ENCODE peak calls at places on chromosomes 2 and 18, in ten cellular contexts. B is transverse colon, L is A549, Y is suprapubic skin, F is K562, U is ovary, W is stomach, C is GM12878, A is esophagus muscularis mucosa, D is upper lobe of left lung. J is an unnamed sample.
A peak's percentile ranks its signal among the peaks of the same experiment; 100 is the strongest.

GRCh38 chr2:159890945-159891588 is 93.1 kb upstream of the CD302 start:
- DNase-seq in B (no peak), L (no peak), Y (no peak), F (no peak), U (no peak), W (no peak), C (no peak), A (no peak), D (no peak), J (no peak)

GRCh38 chr2:3493610-3493997 is 25.7 kb downstream of the ADI1 start:
- DNase-seq in B (no peak), L (peak; percentile 20), Y (no peak), F (peak; percentile 93), U (peak; percentile 77), W (no peak), C (no peak), A (no peak), D (no peak), J (no peak)

GRCh38 chr2:208000701-208001395 is 24.5 kb downstream of the PLEKHM3 start:
- DNase-seq in B (no peak), L (no peak), Y (no peak), F (no peak), U (no peak), W (no peak), C (no peak), A (no peak), D (no peak), J (no peak)

GRCh38 chr18:23134780-23135678 is at the start of gene CABLES1:
- DNase-seq in B (peak; percentile 56), L (peak; percentile 59), Y (peak; percentile 84), F (no peak), U (peak; percentile 73), W (peak; percentile 82), C (no peak), A (no peak), D (peak; percentile 95), J (peak; percentile 84)

GRCh38 chr2:75428627-75429026 is 132.1 kb downstream of the EVA1A start:
- DNase-seq in B (no peak), L (no peak), Y (no peak), F (no peak), U (no peak), W (no peak), C (peak; percentile 48), A (no peak), D (no peak), J (no peak)

GRCh38 chr2:6866239-6866745 is 585 bp upstream of the CMPK2 start:
- DNase-seq in B (peak; percentile 42), L (peak; percentile 56), Y (no peak), F (peak; percentile 62), U (peak; percentile 35), W (peak; percentile 44), C (peak; percentile 17), A (no peak), D (no peak), J (peak; percentile 64)

GRCh38 chr2:219572237-219573001 is at the start of gene INHA:
- DNase-seq in B (no peak), L (no peak), Y (no peak), F (no peak), U (no peak), W (no peak), C (no peak), A (no peak), D (peak; percentile 47), J (no peak)

GRCh38 chr2:72084584-72084976 is 63.1 kb downstream of the CYP26B1 start:
- DNase-seq in B (no peak), L (no peak), Y (no peak), F (no peak), U (no peak), W (no peak), C (no peak), A (peak; percentile 68), D (no peak), J (no peak)

GRCh38 chr2:85410584-85411404 is 628 bp upstream of the CAPG start:
- DNase-seq in B (no peak), L (no peak), Y (no peak), F (no peak), U (no peak), W (no peak), C (no peak), A (no peak), D (no peak), J (no peak)

GRCh38 chr2:85411405-85411748 is 1.2 kb upstream of the CAPG start:
- DNase-seq in B (no peak), L (no peak), Y (no peak), F (no peak), U (no peak), W (no peak), C (no peak), A (no peak), D (no peak), J (no peak)

GRCh38 chr2:85413592-85414421 is 3.6 kb upstream of the CAPG start:
- DNase-seq in B (peak; percentile 76), L (no peak), Y (no peak), F (peak; percentile 83), U (peak; percentile 74), W (peak; percentile 62), C (no peak), A (no peak), D (peak; percentile 90), J (no peak)

GRCh38 chr2:85405076-85405402 is 5.1 kb downstream of the CAPG start:
- DNase-seq in B (no peak), L (no peak), Y (no peak), F (no peak), U (no peak), W (no peak), C (no peak), A (no peak), D (no peak), J (no peak)

DNA sequence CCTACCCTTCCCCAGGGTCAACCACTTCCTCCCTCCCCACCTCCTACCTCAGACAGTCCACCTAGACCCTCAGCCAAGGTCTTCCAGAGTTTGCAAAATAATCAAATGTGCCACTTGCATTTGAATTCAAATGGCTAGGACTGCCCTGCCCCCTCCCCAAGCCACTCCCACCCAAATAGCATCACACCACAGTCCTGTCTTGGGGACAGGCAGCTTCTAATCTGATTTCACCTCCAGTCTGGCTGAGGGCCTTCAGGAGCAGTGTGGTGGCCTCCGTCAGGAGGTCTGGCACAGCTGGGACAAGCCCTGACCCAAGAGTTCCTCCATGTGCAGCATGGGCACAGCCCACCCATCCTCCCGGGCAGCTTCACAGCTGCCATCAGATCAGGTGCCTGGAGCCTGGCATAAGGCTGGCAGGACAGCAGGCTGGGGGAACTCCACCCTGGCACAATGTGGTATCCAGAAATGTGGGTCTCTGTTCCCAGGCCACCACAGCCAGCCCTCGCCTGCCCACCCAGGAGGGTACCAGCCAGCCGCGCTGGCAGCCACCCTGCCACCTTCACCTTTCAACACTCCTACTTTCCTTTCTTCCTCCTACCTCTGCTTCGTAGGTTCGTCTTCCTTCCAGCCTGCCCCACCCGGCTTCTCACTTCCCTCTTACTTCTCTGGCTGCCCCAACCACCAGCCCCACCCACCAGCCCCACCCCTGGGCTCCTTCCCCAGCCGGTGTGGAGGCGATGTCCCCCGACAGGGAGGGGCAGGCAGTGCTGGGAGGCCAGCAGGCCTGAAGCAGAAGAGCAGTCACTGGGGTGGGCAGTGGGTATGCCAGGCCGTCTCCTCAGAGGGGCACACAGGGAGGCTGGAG is at the start of gene CAPG:
- DNase-seq in B (peak; percentile 94), L (peak; percentile 55), Y (peak; percentile 90), F (peak; percentile 85), U (no peak), W (peak; percentile 78), C (no peak), A (no peak), D (peak; percentile 88), J (no peak)
- TF ChIP-seq POLR2A in B (peak; percentile 76), L (peak; percentile 26), Y (no peak), F (no peak), U (no peak), W (no peak), C (no peak), A (no peak), D (peak; percentile 77), J (no peak)

GRCh38 chr2:239230318-239231052 is 170.3 kb downstream of the HDAC4 start:
- DNase-seq in B (no peak), L (no peak), Y (peak; percentile 79), F (no peak), U (peak; percentile 31), W (no peak), C (no peak), A (no peak), D (peak; percentile 83), J (peak; percentile 68)

GRCh38 chr2:239234151-239234825 is 166.5 kb downstream of the HDAC4 start:
- DNase-seq in B (no peak), L (no peak), Y (peak; percentile 56), F (no peak), U (no peak), W (no peak), C (no peak), A (no peak), D (no peak), J (peak; percentile 59)

GRCh38 chr2:239229545-239230279 is 171.1 kb downstream of the HDAC4 start:
- DNase-seq in B (no peak), L (no peak), Y (no peak), F (no peak), U (peak; percentile 4), W (peak; percentile 8), C (no peak), A (no peak), D (no peak), J (peak; percentile 30)

GRCh38 chr2:239233576-239233975 is 167.2 kb downstream of the HDAC4 start:
- DNase-seq in B (no peak), L (no peak), Y (peak; percentile 21), F (no peak), U (no peak), W (no peak), C (no peak), A (no peak), D (no peak), J (peak; percentile 50)

DNA sequence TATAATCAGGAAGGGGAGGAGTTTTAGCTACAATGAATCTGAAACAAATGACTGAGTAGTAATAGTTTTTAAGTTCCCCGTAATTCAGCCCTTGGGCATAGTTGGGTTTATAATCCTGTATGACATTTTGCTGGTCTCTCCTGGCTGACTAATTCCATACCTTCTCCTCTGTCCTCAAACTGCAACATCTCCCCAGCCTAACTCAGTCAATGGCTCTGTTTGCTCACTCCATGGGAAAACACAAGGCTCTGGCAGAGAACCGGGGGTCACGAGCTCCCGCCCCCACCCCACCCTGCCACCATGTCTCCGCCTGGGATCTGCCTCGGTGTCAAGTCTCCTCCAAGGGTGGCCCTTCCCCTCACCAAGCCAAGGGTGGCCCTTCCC is 168.6 kb downstream of the HDAC4 start:
- DNase-seq in B (no peak), L (no peak), Y (peak; percentile 11), F (no peak), U (peak; percentile 9), W (no peak), C (no peak), A (no peak), D (no peak), J (peak; percentile 58)
- TF ChIP-seq EP300 in B (no peak), L (no peak), Y (no peak), F (no peak), U (no peak), W (no peak), C (no peak), A (no peak), D (no peak), J (no peak)

GRCh38 chr2:174574657-174575056 is 22.9 kb downstream of the WIPF1 start:
- DNase-seq in B (no peak), L (no peak), Y (no peak), F (no peak), U (peak; percentile 52), W (no peak), C (no peak), A (no peak), D (no peak), J (peak; percentile 79)

GRCh38 chr2:174581543-174581942 is 16.1 kb downstream of the WIPF1 start:
- DNase-seq in B (no peak), L (no peak), Y (no peak), F (no peak), U (no peak), W (no peak), C (no peak), A (no peak), D (no peak), J (no peak)

GRCh38 chr2:174575124-174575776 is 22.4 kb downstream of the WIPF1 start:
- DNase-seq in B (no peak), L (no peak), Y (no peak), F (no peak), U (no peak), W (no peak), C (no peak), A (no peak), D (peak; percentile 38), J (no peak)

GRCh38 chr2:174580951-174581350 is 16.7 kb downstream of the WIPF1 start:
- DNase-seq in B (no peak), L (no peak), Y (no peak), F (no peak), U (no peak), W (no peak), C (no peak), A (no peak), D (no peak), J (no peak)

DNA sequence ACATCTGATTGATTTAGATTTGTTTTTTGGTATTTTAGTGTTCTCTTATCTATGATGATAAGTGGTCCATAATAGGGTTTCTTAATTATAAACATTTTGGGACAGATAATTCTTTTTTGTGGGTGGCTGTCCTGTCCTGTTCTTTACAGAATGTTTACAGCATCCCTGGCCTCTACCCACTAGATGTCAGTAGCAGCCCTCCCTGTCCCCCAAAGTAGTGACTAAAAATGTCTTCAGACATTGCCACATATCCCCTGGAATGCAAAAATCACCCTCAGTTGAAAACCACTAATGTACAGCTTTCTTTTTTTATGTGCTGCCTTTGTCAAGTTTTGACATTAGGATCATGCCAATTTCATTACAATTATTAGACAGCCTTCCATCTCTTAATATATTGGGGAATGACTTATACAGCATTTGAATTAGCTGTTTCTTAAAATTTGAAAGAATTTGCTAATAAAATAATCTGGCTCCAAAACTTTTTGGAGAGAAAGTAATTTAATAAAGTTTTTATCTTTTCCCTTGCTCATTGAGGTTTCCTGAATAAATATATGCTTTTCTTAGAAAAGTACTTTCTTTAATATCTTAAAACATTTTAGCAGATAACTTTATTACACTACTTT is 19.5 kb downstream of the WIPF1 start:
- DNase-seq in B (no peak), L (peak; percentile 50), Y (no peak), F (no peak), U (no peak), W (no peak), C (no peak), A (no peak), D (no peak), J (no peak)
- TF ChIP-seq POLR2A in B (no peak), L (no peak), Y (no peak), F (no peak), U (no peak), W (no peak), C (no peak), A (no peak), D (no peak), J (no peak)

GRCh38 chr2:33457588-33458247 is 18.7 kb upstream of the RASGRP3 start:
- DNase-seq in B (no peak), L (no peak), Y (no peak), F (peak; percentile 20), U (no peak), W (no peak), C (no peak), A (no peak), D (no peak), J (peak; percentile 70)
- TF ChIP-seq EP300 in B (no peak), L (no peak), Y (peak; percentile 26), F (no peak), U (no peak), W (peak; percentile 78), C (no peak), A (peak; percentile 28), D (no peak), J (no peak)

J was measured in sigmoid colon.